ENCODE peak calls at places on chromosomes 11 and 22, in four cellular contexts. One of them, this sample, is unnamed.

GRCh38 chr11:45664376-45665205 is 831 bp downstream of the CHST1 start:
- DNase-seq in neuronal stem cell: no peak
- DNase-seq in fibroblast of lung: no peak
- DNase-seq in astrocyte: no peak
- DNase-seq in this sample: no peak

GRCh38 chr11:36447514-36447913 is 62.6 kb downstream of the TRAF6 start:
- DNase-seq in neuronal stem cell: peak; percentile 30
- DNase-seq in fibroblast of lung: peak; percentile 61
- DNase-seq in astrocyte: no peak
- DNase-seq in this sample: no peak

GRCh38 chr11:63698976-63699733 is 17.9 kb downstream of the RTN3 start:
- DNase-seq in neuronal stem cell: no peak
- DNase-seq in fibroblast of lung: no peak
- DNase-seq in astrocyte: no peak
- DNase-seq in this sample: no peak

GRCh38 chr22:33325232-33326004 is 267.2 kb upstream of the SYN3 start:
- DNase-seq in neuronal stem cell: no peak
- DNase-seq in fibroblast of lung: no peak
- DNase-seq in astrocyte: no peak
- DNase-seq in this sample: peak; percentile 65

GRCh38 chr22:37428649-37429586 is 1.6 kb upstream of the ELFN2 start:
- DNase-seq in neuronal stem cell: peak; percentile 83
- DNase-seq in fibroblast of lung: peak; percentile 45
- DNase-seq in astrocyte: peak; percentile 24
- DNase-seq in this sample: peak; percentile 86

GRCh38 chr22:35930933-35931332 is 97.7 kb downstream of the RBFOX2 start:
- DNase-seq in neuronal stem cell: peak; percentile 20
- DNase-seq in fibroblast of lung: peak; percentile 69
- DNase-seq in astrocyte: peak; percentile 59
- DNase-seq in this sample: peak; percentile 78

GRCh38 chr11:106077609-106078517 is at the start of gene AASDHPPT:
- DNase-seq in neuronal stem cell: no peak
- DNase-seq in fibroblast of lung: peak; percentile 40
- DNase-seq in astrocyte: peak; percentile 36
- DNase-seq in this sample: peak; percentile 84

GRCh38 chr11:134228625-134229024 is 4.2 kb downstream of the VPS26B start:
- DNase-seq in neuronal stem cell: no peak
- DNase-seq in fibroblast of lung: peak; percentile 53
- DNase-seq in astrocyte: peak; percentile 45
- DNase-seq in this sample: peak; percentile 80

GRCh38 chr11:65952052-65952521 is 6.8 kb downstream of the TSGA10IP start:
- DNase-seq in neuronal stem cell: no peak
- DNase-seq in fibroblast of lung: no peak
- DNase-seq in astrocyte: no peak
- DNase-seq in this sample: no peak

GRCh38 chr11:82682003-82682751 is 51.5 kb downstream of the FAM181B start:
- DNase-seq in neuronal stem cell: peak; percentile 40
- DNase-seq in fibroblast of lung: peak; percentile 63
- DNase-seq in astrocyte: peak; percentile 54
- DNase-seq in this sample: peak; percentile 95

GRCh38 chr11:74090701-74091100 is 80.1 kb downstream of the C2CD3 start:
- DNase-seq in neuronal stem cell: no peak
- DNase-seq in fibroblast of lung: peak; percentile 33
- DNase-seq in astrocyte: peak; percentile 10
- DNase-seq in this sample: no peak

GRCh38 chr22:44385781-44386180 is 73.0 kb upstream of the SHISAL1 start:
- DNase-seq in neuronal stem cell: no peak
- DNase-seq in fibroblast of lung: no peak
- DNase-seq in astrocyte: no peak
- DNase-seq in this sample: no peak

GRCh38 chr11:92204731-92205130 is 19.9 kb upstream of the FAT3 start:
- DNase-seq in neuronal stem cell: no peak
- DNase-seq in fibroblast of lung: peak; percentile 29
- DNase-seq in astrocyte: peak; percentile 12
- DNase-seq in this sample: no peak

GRCh38 chr22:27515091-27515523 is 286.4 kb downstream of the MN1 start:
- DNase-seq in neuronal stem cell: no peak
- DNase-seq in fibroblast of lung: peak; percentile 58
- DNase-seq in astrocyte: peak; percentile 53
- DNase-seq in this sample: no peak

GRCh38 chr11:102118937-102119336 is 8.7 kb downstream of the YAP1 start:
- DNase-seq in neuronal stem cell: no peak
- DNase-seq in fibroblast of lung: no peak
- DNase-seq in astrocyte: no peak
- DNase-seq in this sample: no peak

GRCh38 chr11:5620606-5621521 is 3.9 kb upstream of the TRIM34 start:
- DNase-seq in neuronal stem cell: no peak
- DNase-seq in fibroblast of lung: peak; percentile 93
- DNase-seq in astrocyte: peak; percentile 90
- DNase-seq in this sample: no peak

GRCh38 chr11:94665116-94665659 is 98.0 kb downstream of the PIWIL4 start:
- DNase-seq in neuronal stem cell: no peak
- DNase-seq in fibroblast of lung: no peak
- DNase-seq in astrocyte: no peak
- DNase-seq in this sample: no peak

GRCh38 chr11:117720061-117720511 is 76.9 kb downstream of the DSCAML1 start:
- DNase-seq in neuronal stem cell: peak; percentile 78
- DNase-seq in fibroblast of lung: no peak
- DNase-seq in astrocyte: no peak
- DNase-seq in this sample: no peak

GRCh38 chr11:61886643-61887042 is 4.7 kb downstream of the FADS3 start:
- DNase-seq in neuronal stem cell: no peak
- DNase-seq in fibroblast of lung: no peak
- DNase-seq in astrocyte: no peak
- DNase-seq in this sample: no peak

GRCh38 chr11:64568584-64569140 is 22.4 kb upstream of the SLC22A12 start:
- DNase-seq in neuronal stem cell: no peak
- DNase-seq in fibroblast of lung: no peak
- DNase-seq in astrocyte: no peak
- DNase-seq in this sample: no peak

GRCh38 chr11:18135308-18135707 is 2.9 kb downstream of the MRGPRX3 start:
- DNase-seq in neuronal stem cell: no peak
- DNase-seq in fibroblast of lung: no peak
- DNase-seq in astrocyte: no peak
- DNase-seq in this sample: no peak
- H3K4me2 ChIP-seq in neuronal stem cell: no peak overlapping the region
- H3K4me2 ChIP-seq in fibroblast of lung: no peak overlapping the region
- H3K4me2 ChIP-seq in astrocyte: no peak overlapping the region
- H3K4me2 ChIP-seq in this sample: no peak overlapping the region

DNA sequence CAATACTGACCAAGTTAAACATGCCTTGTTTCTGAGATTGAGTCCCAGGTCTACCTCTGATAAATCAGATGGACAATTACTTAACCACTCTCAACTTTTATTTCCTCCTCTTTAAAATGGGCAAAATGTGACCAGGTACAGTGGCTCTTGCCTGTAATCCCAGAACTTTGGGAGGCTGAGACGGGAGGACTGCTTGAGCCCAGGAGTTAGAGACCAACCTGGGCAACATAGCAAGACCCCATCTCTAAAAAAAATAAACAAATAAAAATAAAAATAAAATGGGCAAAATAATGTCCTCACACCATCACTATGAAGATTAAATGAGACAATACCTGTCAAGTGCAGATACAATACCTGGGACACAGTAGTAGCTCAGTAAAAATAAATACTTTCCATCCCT is 33.0 kb downstream of the FZD4 start:
- DNase-seq in neuronal stem cell: no peak
- DNase-seq in fibroblast of lung: no peak
- DNase-seq in astrocyte: no peak
- DNase-seq in this sample: no peak
- H3K4me2 ChIP-seq in neuronal stem cell: no peak overlapping the region
- H3K4me2 ChIP-seq in fibroblast of lung: no peak overlapping the region
- H3K4me2 ChIP-seq in astrocyte: no peak overlapping the region
- H3K4me2 ChIP-seq in this sample: no peak overlapping the region

GRCh38 chr11:119362741-119363080 is 16.2 kb upstream of the MFRP start:
- DNase-seq in neuronal stem cell: no peak
- DNase-seq in fibroblast of lung: no peak
- DNase-seq in astrocyte: no peak
- DNase-seq in this sample: no peak

GRCh38 chr11:119366690-119367620 is 14.5 kb downstream of the USP2 start:
- DNase-seq in neuronal stem cell: no peak
- DNase-seq in fibroblast of lung: no peak
- DNase-seq in astrocyte: no peak
- DNase-seq in this sample: peak; percentile 58

GRCh38 chr11:119363874-119364590 is 17.5 kb downstream of the USP2 start:
- DNase-seq in neuronal stem cell: peak; percentile 63
- DNase-seq in fibroblast of lung: peak; percentile 20
- DNase-seq in astrocyte: no peak
- DNase-seq in this sample: peak; percentile 83

GRCh38 chr11:119363081-119363861 is 16.8 kb upstream of the MFRP start:
- DNase-seq in neuronal stem cell: no peak
- DNase-seq in fibroblast of lung: no peak
- DNase-seq in astrocyte: no peak
- DNase-seq in this sample: peak; percentile 57

DNA sequence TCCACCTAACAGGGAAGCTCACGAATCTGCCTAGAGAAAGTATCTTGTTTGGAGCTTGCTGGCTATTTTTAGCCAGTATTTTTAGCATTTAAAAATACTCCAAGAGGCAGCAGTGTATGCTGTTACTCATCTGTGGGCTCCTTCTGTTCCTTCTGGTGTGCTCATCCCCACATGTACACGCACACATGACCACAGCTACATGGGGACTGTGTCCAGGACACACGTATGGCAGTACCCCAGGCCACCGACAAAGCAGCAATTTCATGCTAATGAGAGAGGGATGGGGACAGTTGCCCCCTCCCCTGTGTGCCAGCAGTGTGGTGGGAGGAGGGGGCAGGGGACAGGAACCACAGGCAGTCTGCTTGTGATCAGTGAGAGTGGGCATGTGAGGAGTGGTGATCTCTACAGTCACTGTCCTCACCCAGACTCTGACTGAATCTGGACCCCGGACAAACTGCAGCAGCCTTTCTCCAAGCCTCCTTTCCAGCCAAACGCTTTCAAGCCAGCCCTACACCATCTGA is 16.4 kb downstream of the USP2 start:
- DNase-seq in neuronal stem cell: no peak
- DNase-seq in fibroblast of lung: peak; percentile 22
- DNase-seq in astrocyte: no peak
- DNase-seq in this sample: no peak
- H3K4me2 ChIP-seq in neuronal stem cell: no peak overlapping the region
- H3K4me2 ChIP-seq in fibroblast of lung: no peak overlapping the region
- H3K4me2 ChIP-seq in astrocyte: no peak overlapping the region
- H3K4me2 ChIP-seq in this sample: peak overlapping the region; percentile 66

GRCh38 chr11:126334665-126335462 is 20.6 kb upstream of the ST3GAL4 start:
- DNase-seq in neuronal stem cell: no peak
- DNase-seq in fibroblast of lung: peak; percentile 75
- DNase-seq in astrocyte: peak; percentile 65
- DNase-seq in this sample: no peak
- H3K4me2 ChIP-seq in neuronal stem cell: no peak overlapping the region
- H3K4me2 ChIP-seq in fibroblast of lung: no peak overlapping the region
- H3K4me2 ChIP-seq in astrocyte: peak overlapping the region; percentile 11
- H3K4me2 ChIP-seq in this sample: no peak overlapping the region

GRCh38 chr11:122742350-122742749 is 86.8 kb downstream of the UBASH3B start:
- DNase-seq in neuronal stem cell: no peak
- DNase-seq in fibroblast of lung: no peak
- DNase-seq in astrocyte: no peak
- DNase-seq in this sample: no peak
- H3K4me2 ChIP-seq in neuronal stem cell: no peak overlapping the region
- H3K4me2 ChIP-seq in fibroblast of lung: no peak overlapping the region
- H3K4me2 ChIP-seq in astrocyte: no peak overlapping the region
- H3K4me2 ChIP-seq in this sample: no peak overlapping the region

DNA sequence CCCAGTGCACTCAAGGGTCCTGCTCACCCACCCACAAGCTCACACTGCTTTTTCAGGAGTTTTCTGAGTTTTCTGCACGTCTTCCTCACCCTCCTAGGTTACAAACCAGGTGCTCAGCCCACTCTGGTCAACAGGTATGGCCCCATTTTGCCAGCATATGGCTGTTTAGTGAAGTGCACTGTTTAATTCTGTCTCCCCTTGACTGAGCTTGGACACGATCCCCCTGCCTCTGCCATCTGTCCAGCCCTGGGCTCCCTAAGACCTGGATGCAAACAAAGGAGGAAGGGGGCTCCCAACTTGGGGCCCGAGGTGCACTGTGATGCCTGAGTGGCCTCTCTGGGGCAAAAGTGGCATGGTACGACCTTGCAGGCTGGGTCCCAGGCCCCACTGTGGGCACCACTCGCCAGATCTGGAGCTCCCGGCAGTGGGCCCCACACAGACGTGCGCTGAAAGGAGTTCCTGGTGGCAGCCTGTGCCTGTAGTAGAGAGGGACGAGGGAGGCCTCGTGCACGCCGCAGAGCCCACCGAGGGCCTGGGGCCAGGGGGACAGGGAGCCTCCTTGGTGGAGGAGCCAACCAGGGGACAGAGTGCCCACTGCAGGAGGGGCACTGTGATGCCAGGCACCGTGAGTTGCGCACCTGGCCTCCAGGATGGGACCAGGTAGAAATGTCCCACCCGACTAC is 37.3 kb upstream of the COMT start:
- DNase-seq in neuronal stem cell: no peak
- DNase-seq in fibroblast of lung: no peak
- DNase-seq in astrocyte: no peak
- DNase-seq in this sample: no peak
- H3K4me2 ChIP-seq in neuronal stem cell: no peak overlapping the region
- H3K4me2 ChIP-seq in fibroblast of lung: no peak overlapping the region
- H3K4me2 ChIP-seq in astrocyte: no peak overlapping the region
- H3K4me2 ChIP-seq in this sample: no peak overlapping the region

DNA sequence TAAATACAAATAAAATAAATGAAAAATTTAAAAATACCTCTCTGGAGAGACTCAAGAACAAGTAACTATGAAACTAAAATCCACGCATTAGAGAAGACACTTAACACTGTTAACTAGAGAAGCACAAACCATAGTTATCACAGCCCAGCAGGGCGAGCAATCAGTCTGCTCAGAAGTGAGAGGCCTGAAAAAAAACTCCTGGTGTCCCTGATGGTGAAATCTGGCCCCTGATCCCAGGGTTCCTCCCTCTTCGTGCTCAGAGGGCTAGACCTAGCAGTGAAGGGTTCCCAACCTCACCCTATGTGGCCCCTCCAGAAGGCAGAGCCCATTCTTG is 49.7 kb upstream of the VPREB1 start:
- DNase-seq in neuronal stem cell: no peak
- DNase-seq in fibroblast of lung: no peak
- DNase-seq in astrocyte: no peak
- DNase-seq in this sample: no peak
- H3K4me2 ChIP-seq in neuronal stem cell: no peak overlapping the region
- H3K4me2 ChIP-seq in fibroblast of lung: no peak overlapping the region
- H3K4me2 ChIP-seq in astrocyte: no peak overlapping the region
- H3K4me2 ChIP-seq in this sample: no peak overlapping the region